ENCODE peak calls at places on chromosomes 4 and X, in nine cellular contexts. A is thyroid gland, F is uterus, G is H1, D is heart left ventricle, P is IMR-90, S is GM12878, C is prostate gland, J is sigmoid colon. Y is an unnamed sample.
A peak's percentile ranks its signal among the peaks of the same experiment; 100 is the strongest.

GRCh38 chr4:14865804-14866203 is 136.5 kb upstream of the CPEB2 start:
- DNase-seq in A (no peak), F (no peak), G (no peak), D (no peak), P (no peak), S (no peak), C (no peak), J (no peak), Y (no peak)

GRCh38 chr4:20193522-20193902 is 58.2 kb upstream of the SLIT2 start:
- DNase-seq in A (no peak), F (no peak), G (no peak), D (no peak), P (no peak), S (no peak), C (no peak), J (no peak), Y (no peak)

GRCh38 chrX:129979207-129979920 is 3.1 kb upstream of the BCORL1 start:
- DNase-seq in A (peak; percentile 3), F (peak; percentile 25), G (no peak), D (no peak), P (no peak), S (no peak), C (no peak), J (peak; percentile 66), Y (peak; percentile 30)

GRCh38 chrX:39773923-39774803 is 323.6 kb downstream of the BCOR start:
- DNase-seq in A (no peak), F (no peak), G (no peak), D (no peak), P (peak; percentile 28), S (no peak), C (no peak), J (no peak), Y (peak; percentile 34)

GRCh38 chrX:72685810-72686465 is 28.2 kb downstream of the PHKA1 start:
- DNase-seq in A (no peak), F (no peak), G (no peak), D (no peak), P (peak; percentile 37), S (no peak), C (peak; percentile 51), J (no peak), Y (no peak)

GRCh38 chr4:140612356-140612755 is 43.6 kb upstream of the UCP1 start:
- DNase-seq in A (no peak), F (no peak), G (no peak), D (no peak), P (no peak), S (no peak), C (no peak), J (no peak), Y (no peak)

GRCh38 chrX:86014421-86014820 is 32.9 kb downstream of the CHM start:
- DNase-seq in A (no peak), F (no peak), G (no peak), D (no peak), P (no peak), S (no peak), C (no peak), J (no peak), Y (no peak)

GRCh38 chr4:103136671-103137445 is 37.2 kb upstream of the BDH2 start:
- DNase-seq in A (no peak), F (no peak), G (no peak), D (no peak), P (no peak), S (no peak), C (no peak), J (no peak), Y (no peak)

GRCh38 chrX:81201692-81202412 is at the start of the genes HMGN5 and SH3BGRL:
- DNase-seq in A (peak; percentile 84), F (peak; percentile 77), G (peak; percentile 23), D (peak; percentile 81), P (peak; percentile 88), S (peak; percentile 57), C (peak; percentile 64), J (peak; percentile 93), Y (peak; percentile 88)

GRCh38 chrX:150410513-150410912 is 47.4 kb downstream of the MAMLD1 start:
- DNase-seq in A (no peak), F (no peak), G (no peak), D (no peak), P (no peak), S (no peak), C (no peak), J (no peak), Y (no peak)

GRCh38 chrX:154419688-154420401 is 8.5 kb downstream of the TAFAZZIN start:
- DNase-seq in A (peak; percentile 64), F (no peak), G (no peak), D (no peak), P (no peak), S (no peak), C (no peak), J (no peak), Y (no peak)

GRCh38 chr4:13659341-13660070 is 32.0 kb upstream of the BOD1L1 start:
- DNase-seq in A (no peak), F (no peak), G (no peak), D (no peak), P (no peak), S (no peak), C (no peak), J (no peak), Y (no peak)

GRCh38 chr4:141636771-141637460 is 533 bp downstream of the IL15 start:
- DNase-seq in A (peak; percentile 70), F (peak; percentile 26), G (peak; percentile 3), D (peak; percentile 80), P (peak; percentile 64), S (no peak), C (peak; percentile 9), J (peak; percentile 67), Y (no peak)

GRCh38 chrX:103640401-103641155 is 11.8 kb downstream of the TCEAL1 start:
- DNase-seq in A (peak; percentile 59), F (no peak), G (no peak), D (no peak), P (peak; percentile 63), S (no peak), C (no peak), J (no peak), Y (no peak)

GRCh38 chrX:2498781-2499302 is 1.9 kb downstream of the DHRSX start:
- DNase-seq in A (peak; percentile 70), F (no peak), G (no peak), D (no peak), P (peak; percentile 18), S (no peak), C (peak; percentile 37), J (no peak), Y (peak; percentile 78)

GRCh38 chr4:153347117-153347516 is 2.6 kb downstream of the MND1 start:
- DNase-seq in A (no peak), F (no peak), G (no peak), D (no peak), P (no peak), S (no peak), C (no peak), J (no peak), Y (no peak)

GRCh38 chr4:101328063-101328602 is 19.2 kb downstream of the PPP3CA start:
- DNase-seq in A (no peak), F (no peak), G (no peak), D (no peak), P (no peak), S (peak; percentile 64), C (no peak), J (no peak), Y (no peak)

GRCh38 chrX:23114256-23114655 is 114.5 kb downstream of the DDX53 start:
- DNase-seq in A (no peak), F (no peak), G (no peak), D (no peak), P (no peak), S (no peak), C (peak; percentile 8), J (no peak), Y (no peak)

GRCh38 chr4:177322881-177323280 is 13.2 kb downstream of the NEIL3 start:
- DNase-seq in A (no peak), F (no peak), G (no peak), D (no peak), P (no peak), S (no peak), C (no peak), J (no peak), Y (no peak)

GRCh38 chr4:177322156-177322685 is 12.5 kb downstream of the NEIL3 start:
- DNase-seq in A (no peak), F (no peak), G (no peak), D (no peak), P (peak; percentile 55), S (no peak), C (no peak), J (no peak), Y (no peak)

GRCh38 chr4:177321647-177322046 is 12.0 kb downstream of the NEIL3 start:
- DNase-seq in A (no peak), F (no peak), G (no peak), D (no peak), P (no peak), S (no peak), C (no peak), J (no peak), Y (no peak)

GRCh38 chr4:177320721-177321120 is 11.0 kb downstream of the NEIL3 start:
- DNase-seq in A (no peak), F (no peak), G (no peak), D (no peak), P (no peak), S (no peak), C (no peak), J (no peak), Y (no peak)

DNA sequence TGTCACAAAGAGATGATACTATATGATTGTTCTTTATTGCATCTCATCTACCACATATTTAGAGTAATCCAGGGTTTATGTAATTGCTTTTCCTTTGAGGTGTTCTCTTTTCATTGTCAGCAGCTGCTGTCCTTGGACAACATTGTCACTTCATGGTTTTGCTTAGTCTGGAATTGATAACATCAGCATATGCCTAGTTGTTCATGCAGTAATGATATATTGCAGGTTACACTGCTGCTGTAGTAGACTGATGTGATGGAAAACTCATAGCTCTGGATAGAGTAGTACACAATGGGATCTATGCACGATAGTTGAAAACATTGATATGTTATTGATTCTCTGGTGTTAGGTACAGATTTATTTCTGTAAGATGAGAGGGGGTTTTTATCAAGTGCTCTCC is 13.7 kb downstream of the NEIL3 start:
- DNase-seq in A (no peak), F (no peak), G (no peak), D (no peak), P (no peak), S (no peak), C (no peak), J (no peak), Y (no peak)
- H3K4me3 ChIP-seq in A (no peak overlapping the region), F (no peak overlapping the region), G (no peak overlapping the region), D (no peak overlapping the region), P (no peak overlapping the region), S (no peak overlapping the region), C (no peak overlapping the region), J (no peak overlapping the region), Y (no peak overlapping the region)

GRCh38 chr4:25133132-25133531 is 27.1 kb downstream of the SEPSECS start:
- DNase-seq in A (no peak), F (no peak), G (no peak), D (no peak), P (no peak), S (no peak), C (no peak), J (no peak), Y (no peak)
- TF ChIP-seq POLR2A in A (no peak), F (no peak), G (no peak), D (no peak), P (no peak), S (no peak), C (no peak), J (no peak), Y (no peak)

GRCh38 chr4:159106636-159107035 is 3.8 kb downstream of the RAPGEF2 start:
- DNase-seq in A (no peak), F (no peak), G (no peak), D (no peak), P (peak; percentile 45), S (no peak), C (no peak), J (no peak), Y (no peak)
- H3K4me3 ChIP-seq in A (no peak overlapping the region), F (no peak overlapping the region), G (no peak overlapping the region), D (peak overlapping the region; percentile 99), P (no peak overlapping the region), S (peak overlapping the region; percentile 71), C (no peak overlapping the region), J (no peak overlapping the region), Y (no peak overlapping the region)

GRCh38 chr4:170868191-170868590 is 778.4 kb upstream of the AADAT start:
- DNase-seq in A (no peak), F (no peak), G (no peak), D (no peak), P (no peak), S (no peak), C (no peak), J (no peak), Y (no peak)
- TF ChIP-seq POLR2A in A (no peak), F (no peak), G (no peak), D (no peak), P (no peak), S (no peak), C (no peak), J (no peak), Y (no peak)